ENCODE peak calls at places on chromosomes 16 and 17, in five cellular contexts. One of them, this sample, is unnamed.
A peak's percentile ranks its signal among the peaks of the same experiment; 100 is the strongest.

GRCh38 chr17:31508310-31509094 is 117.0 kb downstream of the RAB11FIP4 start:
- DNase-seq in SW480: peak; percentile 10
- DNase-seq in left colon: no peak
- DNase-seq in right lobe of liver: no peak
- DNase-seq in stimulated activated CD8-positive, alpha-beta memory T cell treated with anti-CD3 and anti-CD28 coated beads, Interleukin-4, amount 100 ng/mL, for 24 hours: peak; percentile 46
- DNase-seq in this sample: no peak

GRCh38 chr17:47368262-47368661 is 44.5 kb downstream of the EFCAB13 start:
- DNase-seq in right lobe of liver: no peak
- DNase-seq in stimulated activated CD8-positive, alpha-beta memory T cell treated with anti-CD3 and anti-CD28 coated beads, Interleukin-4, amount 100 ng/mL, for 24 hours: no peak
- DNase-seq in SW480: no peak
- DNase-seq in left colon: no peak
- DNase-seq in this sample: peak; percentile 55

GRCh38 chr17:83186226-83186625 is 106.8 kb downstream of the METRNL start:
- DNase-seq in stimulated activated CD8-positive, alpha-beta memory T cell treated with anti-CD3 and anti-CD28 coated beads, Interleukin-4, amount 100 ng/mL, for 24 hours: no peak
- DNase-seq in SW480: no peak
- DNase-seq in right lobe of liver: peak; percentile 23
- DNase-seq in left colon: no peak
- DNase-seq in this sample: no peak

GRCh38 chr17:8126306-8127066 is 2.6 kb upstream of the HES7 start:
- DNase-seq in stimulated activated CD8-positive, alpha-beta memory T cell treated with anti-CD3 and anti-CD28 coated beads, Interleukin-4, amount 100 ng/mL, for 24 hours: no peak
- DNase-seq in SW480: peak; percentile 79
- DNase-seq in right lobe of liver: no peak
- DNase-seq in left colon: no peak
- DNase-seq in this sample: peak; percentile 44

GRCh38 chr17:58504826-58505351 is 9.5 kb downstream of the MTMR4 start:
- DNase-seq in stimulated activated CD8-positive, alpha-beta memory T cell treated with anti-CD3 and anti-CD28 coated beads, Interleukin-4, amount 100 ng/mL, for 24 hours: no peak
- DNase-seq in left colon: no peak
- DNase-seq in right lobe of liver: peak; percentile 34
- DNase-seq in SW480: no peak
- DNase-seq in this sample: no peak

GRCh38 chr16:11627822-11628457 is 40.3 kb upstream of the SNN start:
- DNase-seq in right lobe of liver: no peak
- DNase-seq in stimulated activated CD8-positive, alpha-beta memory T cell treated with anti-CD3 and anti-CD28 coated beads, Interleukin-4, amount 100 ng/mL, for 24 hours: no peak
- DNase-seq in left colon: no peak
- DNase-seq in SW480: peak; percentile 66
- DNase-seq in this sample: no peak

GRCh38 chr16:35725949-35726348 is 2266.5 kb downstream of the TP53TG3F start:
- DNase-seq in stimulated activated CD8-positive, alpha-beta memory T cell treated with anti-CD3 and anti-CD28 coated beads, Interleukin-4, amount 100 ng/mL, for 24 hours: no peak
- DNase-seq in right lobe of liver: no peak
- DNase-seq in SW480: no peak
- DNase-seq in left colon: no peak
- DNase-seq in this sample: no peak

GRCh38 chr16:87720411-87720810 is 45.4 kb downstream of the KLHDC4 start:
- DNase-seq in left colon: no peak
- DNase-seq in SW480: no peak
- DNase-seq in right lobe of liver: no peak
- DNase-seq in stimulated activated CD8-positive, alpha-beta memory T cell treated with anti-CD3 and anti-CD28 coated beads, Interleukin-4, amount 100 ng/mL, for 24 hours: no peak
- DNase-seq in this sample: no peak

GRCh38 chr16:15857779-15858560 is 1.1 kb upstream of the MYH11 start:
- DNase-seq in left colon: peak; percentile 71
- DNase-seq in stimulated activated CD8-positive, alpha-beta memory T cell treated with anti-CD3 and anti-CD28 coated beads, Interleukin-4, amount 100 ng/mL, for 24 hours: no peak
- DNase-seq in SW480: no peak
- DNase-seq in right lobe of liver: no peak
- DNase-seq in this sample: peak; percentile 18

GRCh38 chr17:46942441-46943217 is 19.7 kb downstream of the GOSR2 start:
- DNase-seq in right lobe of liver: no peak
- DNase-seq in left colon: no peak
- DNase-seq in stimulated activated CD8-positive, alpha-beta memory T cell treated with anti-CD3 and anti-CD28 coated beads, Interleukin-4, amount 100 ng/mL, for 24 hours: peak; percentile 29
- DNase-seq in SW480: peak; percentile 52
- DNase-seq in this sample: peak; percentile 49

GRCh38 chr17:35372846-35373531 is 432 bp downstream of the SLFN11 start:
- DNase-seq in SW480: peak; percentile 17
- DNase-seq in right lobe of liver: no peak
- DNase-seq in left colon: no peak
- DNase-seq in stimulated activated CD8-positive, alpha-beta memory T cell treated with anti-CD3 and anti-CD28 coated beads, Interleukin-4, amount 100 ng/mL, for 24 hours: peak; percentile 12
- DNase-seq in this sample: peak; percentile 65

GRCh38 chr17:76688165-76688622 is 22.6 kb downstream of the MXRA7 start:
- DNase-seq in SW480: no peak
- DNase-seq in right lobe of liver: no peak
- DNase-seq in stimulated activated CD8-positive, alpha-beta memory T cell treated with anti-CD3 and anti-CD28 coated beads, Interleukin-4, amount 100 ng/mL, for 24 hours: no peak
- DNase-seq in left colon: no peak
- DNase-seq in this sample: peak; percentile 59

GRCh38 chr16:17556276-17557052 is 85.7 kb upstream of the XYLT1 start:
- DNase-seq in SW480: peak; percentile 59
- DNase-seq in stimulated activated CD8-positive, alpha-beta memory T cell treated with anti-CD3 and anti-CD28 coated beads, Interleukin-4, amount 100 ng/mL, for 24 hours: no peak
- DNase-seq in left colon: no peak
- DNase-seq in right lobe of liver: no peak
- DNase-seq in this sample: no peak

GRCh38 chr17:17814162-17815061 is 22.4 kb downstream of the SREBF1 start:
- DNase-seq in left colon: no peak
- DNase-seq in SW480: no peak
- DNase-seq in stimulated activated CD8-positive, alpha-beta memory T cell treated with anti-CD3 and anti-CD28 coated beads, Interleukin-4, amount 100 ng/mL, for 24 hours: no peak
- DNase-seq in right lobe of liver: no peak
- DNase-seq in this sample: no peak

GRCh38 chr17:17570207-17570797 is 21.2 kb downstream of the PEMT start:
- DNase-seq in left colon: no peak
- DNase-seq in stimulated activated CD8-positive, alpha-beta memory T cell treated with anti-CD3 and anti-CD28 coated beads, Interleukin-4, amount 100 ng/mL, for 24 hours: no peak
- DNase-seq in SW480: peak; percentile 27
- DNase-seq in right lobe of liver: peak; percentile 72
- DNase-seq in this sample: peak; percentile 80

GRCh38 chr17:1186214-1186820 is 6.5 kb upstream of the ABR start:
- DNase-seq in stimulated activated CD8-positive, alpha-beta memory T cell treated with anti-CD3 and anti-CD28 coated beads, Interleukin-4, amount 100 ng/mL, for 24 hours: no peak
- DNase-seq in left colon: no peak
- DNase-seq in SW480: no peak
- DNase-seq in right lobe of liver: no peak
- DNase-seq in this sample: no peak

GRCh38 chr17:28247671-28248556 is 71.1 kb upstream of the TMEM97 start:
- DNase-seq in right lobe of liver: no peak
- DNase-seq in stimulated activated CD8-positive, alpha-beta memory T cell treated with anti-CD3 and anti-CD28 coated beads, Interleukin-4, amount 100 ng/mL, for 24 hours: no peak
- DNase-seq in SW480: no peak
- DNase-seq in left colon: no peak
- DNase-seq in this sample: peak; percentile 42

GRCh38 chr17:63679214-63679613 is 20.7 kb downstream of the LIMD2 start:
- DNase-seq in SW480: no peak
- DNase-seq in right lobe of liver: no peak
- DNase-seq in stimulated activated CD8-positive, alpha-beta memory T cell treated with anti-CD3 and anti-CD28 coated beads, Interleukin-4, amount 100 ng/mL, for 24 hours: no peak
- DNase-seq in left colon: no peak
- DNase-seq in this sample: no peak

GRCh38 chr16:12021578-12022265 is 45.2 kb downstream of the SNX29 start:
- DNase-seq in stimulated activated CD8-positive, alpha-beta memory T cell treated with anti-CD3 and anti-CD28 coated beads, Interleukin-4, amount 100 ng/mL, for 24 hours: no peak
- DNase-seq in right lobe of liver: no peak
- DNase-seq in SW480: no peak
- DNase-seq in left colon: no peak
- DNase-seq in this sample: no peak

GRCh38 chr16:3401719-3402397 is 843 bp downstream of the ZNF174 start:
- DNase-seq in stimulated activated CD8-positive, alpha-beta memory T cell treated with anti-CD3 and anti-CD28 coated beads, Interleukin-4, amount 100 ng/mL, for 24 hours: no peak
- DNase-seq in SW480: peak; percentile 8
- DNase-seq in left colon: no peak
- DNase-seq in right lobe of liver: no peak
- DNase-seq in this sample: no peak

GRCh38 chr17:76558210-76559095 is 18.6 kb downstream of the PRCD start:
- DNase-seq in SW480: no peak
- DNase-seq in right lobe of liver: no peak
- DNase-seq in stimulated activated CD8-positive, alpha-beta memory T cell treated with anti-CD3 and anti-CD28 coated beads, Interleukin-4, amount 100 ng/mL, for 24 hours: no peak
- DNase-seq in left colon: no peak
- DNase-seq in this sample: no peak

GRCh38 chr17:55496094-55496881 is 15.0 kb downstream of the SMIM36 start:
- DNase-seq in left colon: peak; percentile 38
- DNase-seq in right lobe of liver: no peak
- DNase-seq in SW480: no peak
- DNase-seq in stimulated activated CD8-positive, alpha-beta memory T cell treated with anti-CD3 and anti-CD28 coated beads, Interleukin-4, amount 100 ng/mL, for 24 hours: no peak
- DNase-seq in this sample: no peak

GRCh38 chr17:15291674-15292361 is 26.7 kb upstream of the PMP22 start:
- DNase-seq in SW480: peak; percentile 15
- DNase-seq in right lobe of liver: no peak
- DNase-seq in left colon: no peak
- DNase-seq in stimulated activated CD8-positive, alpha-beta memory T cell treated with anti-CD3 and anti-CD28 coated beads, Interleukin-4, amount 100 ng/mL, for 24 hours: no peak
- DNase-seq in this sample: peak; percentile 69